ENCODE peak calls at places on chromosomes 6 and 20, in five cellular contexts. One of them, this sample, is unnamed.
A peak's percentile ranks its signal among the peaks of the same experiment; 100 is the strongest.

GRCh38 chr6:109411034-109411433 is 28.8 kb upstream of the CD164 start:
- DNase-seq in EH: no peak
- DNase-seq in amniotic stem cell: no peak
- DNase-seq in H7: no peak
- DNase-seq in activated naive CD4-positive, alpha-beta T cell: no peak
- DNase-seq in this sample: no peak

GRCh38 chr6:41689171-41690008 is 46.0 kb downstream of the TFEB start:
- DNase-seq in activated naive CD4-positive, alpha-beta T cell: no peak
- DNase-seq in H7: no peak
- DNase-seq in amniotic stem cell: no peak
- DNase-seq in EH: peak; percentile 69
- DNase-seq in this sample: peak; percentile 47

GRCh38 chr6:168050861-168051586 is 28.0 kb downstream of the FRMD1 start:
- DNase-seq in amniotic stem cell: no peak
- DNase-seq in EH: peak; percentile 9
- DNase-seq in activated naive CD4-positive, alpha-beta T cell: no peak
- DNase-seq in H7: peak; percentile 90
- DNase-seq in this sample: no peak

GRCh38 chr20:37524859-37525708 is 2.6 kb downstream of the BLCAP start:
- DNase-seq in activated naive CD4-positive, alpha-beta T cell: no peak
- DNase-seq in H7: no peak
- DNase-seq in EH: peak; percentile 62
- DNase-seq in amniotic stem cell: no peak
- DNase-seq in this sample: no peak

GRCh38 chr20:63553933-63554290 is at the start of gene FNDC11:
- DNase-seq in amniotic stem cell: no peak
- DNase-seq in H7: peak; percentile 94
- DNase-seq in activated naive CD4-positive, alpha-beta T cell: no peak
- DNase-seq in EH: peak; percentile 49
- DNase-seq in this sample: no peak

GRCh38 chr6:35581633-35582032 is 68.9 kb upstream of the TULP1 start:
- DNase-seq in amniotic stem cell: no peak
- DNase-seq in EH: no peak
- DNase-seq in activated naive CD4-positive, alpha-beta T cell: no peak
- DNase-seq in H7: no peak
- DNase-seq in this sample: no peak

GRCh38 chr6:160424256-160424655 is 76.1 kb downstream of the SLC22A3 start:
- DNase-seq in EH: no peak
- DNase-seq in amniotic stem cell: no peak
- DNase-seq in H7: no peak
- DNase-seq in activated naive CD4-positive, alpha-beta T cell: no peak
- DNase-seq in this sample: no peak

GRCh38 chr20:14583413-14583812 is 246.0 kb upstream of the FLRT3 start:
- DNase-seq in amniotic stem cell: no peak
- DNase-seq in EH: peak; percentile 10
- DNase-seq in H7: no peak
- DNase-seq in activated naive CD4-positive, alpha-beta T cell: no peak
- DNase-seq in this sample: no peak

GRCh38 chr6:159110013-159110412 is 59.2 kb upstream of the FNDC1 start:
- DNase-seq in H7: peak; percentile 74
- DNase-seq in EH: peak; percentile 58
- DNase-seq in activated naive CD4-positive, alpha-beta T cell: no peak
- DNase-seq in amniotic stem cell: no peak
- DNase-seq in this sample: no peak

GRCh38 chr6:20747996-20748395 is 213.7 kb downstream of the CDKAL1 start:
- DNase-seq in amniotic stem cell: no peak
- DNase-seq in H7: no peak
- DNase-seq in EH: no peak
- DNase-seq in activated naive CD4-positive, alpha-beta T cell: no peak
- DNase-seq in this sample: no peak

GRCh38 chr6:151191477-151191995 is 48.2 kb upstream of the AKAP12 start:
- DNase-seq in EH: no peak
- DNase-seq in H7: no peak
- DNase-seq in activated naive CD4-positive, alpha-beta T cell: no peak
- DNase-seq in amniotic stem cell: no peak
- DNase-seq in this sample: no peak

GRCh38 chr6:17431581-17431980 is 38.2 kb downstream of the CAP2 start:
- DNase-seq in amniotic stem cell: no peak
- DNase-seq in H7: peak; percentile 38
- DNase-seq in activated naive CD4-positive, alpha-beta T cell: no peak
- DNase-seq in EH: peak; percentile 82
- DNase-seq in this sample: no peak

GRCh38 chr20:32437391-32438074 is 79.4 kb downstream of the ASXL1 start:
- DNase-seq in amniotic stem cell: no peak
- DNase-seq in H7: peak; percentile 82
- DNase-seq in EH: no peak
- DNase-seq in activated naive CD4-positive, alpha-beta T cell: no peak
- DNase-seq in this sample: peak; percentile 8

GRCh38 chr6:158789115-158789917 is 29.9 kb downstream of the EZR start:
- DNase-seq in H7: no peak
- DNase-seq in activated naive CD4-positive, alpha-beta T cell: peak; percentile 38
- DNase-seq in EH: no peak
- DNase-seq in amniotic stem cell: no peak
- DNase-seq in this sample: no peak

This sample was measured in breast epithelium.